ENCODE peak calls at places on chromosomes 12 and 14, in seven cellular contexts. One of them, this sample, is unnamed.

GRCh38 chr12:84484796-84485195 is 427.8 kb downstream of the SLC6A15 start:
- DNase-seq in ELR: no peak
- DNase-seq in activated CD4-positive, alpha-beta T cell treated with anti-CD3 and anti-CD28 coated beads for 4 hours: no peak
- DNase-seq in stimulated activated CD4-positive, alpha-beta T cell treated with anti-CD3 and anti-CD28 coated beads, Interleukin-1b, Interleukin-23, amount 100 ng/mL, for 4 hours: no peak
- DNase-seq in HFFc6: no peak
- DNase-seq in nucleus accumbens: no peak
- DNase-seq in fibroblast of the aortic adventitia: no peak
- DNase-seq in this sample: no peak

GRCh38 chr12:102344691-102345090 is 135.7 kb downstream of the IGF1 start:
- DNase-seq in stimulated activated CD4-positive, alpha-beta T cell treated with anti-CD3 and anti-CD28 coated beads, Interleukin-1b, Interleukin-23, amount 100 ng/mL, for 4 hours: no peak
- DNase-seq in HFFc6: no peak
- DNase-seq in fibroblast of the aortic adventitia: no peak
- DNase-seq in activated CD4-positive, alpha-beta T cell treated with anti-CD3 and anti-CD28 coated beads for 4 hours: no peak
- DNase-seq in ELR: no peak
- DNase-seq in nucleus accumbens: no peak
- DNase-seq in this sample: no peak

GRCh38 chr14:38723954-38724353 is 379.1 kb downstream of the SEC23A start:
- DNase-seq in activated CD4-positive, alpha-beta T cell treated with anti-CD3 and anti-CD28 coated beads for 4 hours: no peak
- DNase-seq in stimulated activated CD4-positive, alpha-beta T cell treated with anti-CD3 and anti-CD28 coated beads, Interleukin-1b, Interleukin-23, amount 100 ng/mL, for 4 hours: no peak
- DNase-seq in nucleus accumbens: no peak
- DNase-seq in HFFc6: no peak
- DNase-seq in ELR: no peak
- DNase-seq in fibroblast of the aortic adventitia: no peak
- DNase-seq in this sample: no peak

GRCh38 chr12:34402899-34403705 is 380.8 kb downstream of the ALG10 start:
- DNase-seq in HFFc6: no peak
- DNase-seq in activated CD4-positive, alpha-beta T cell treated with anti-CD3 and anti-CD28 coated beads for 4 hours: peak
- DNase-seq in ELR: no peak
- DNase-seq in fibroblast of the aortic adventitia: no peak
- DNase-seq in nucleus accumbens: no peak
- DNase-seq in stimulated activated CD4-positive, alpha-beta T cell treated with anti-CD3 and anti-CD28 coated beads, Interleukin-1b, Interleukin-23, amount 100 ng/mL, for 4 hours: no peak
- DNase-seq in this sample: no peak

GRCh38 chr14:59360923-59361794 is 104.0 kb downstream of the GPR135 start:
- DNase-seq in activated CD4-positive, alpha-beta T cell treated with anti-CD3 and anti-CD28 coated beads for 4 hours: no peak
- DNase-seq in nucleus accumbens: no peak
- DNase-seq in stimulated activated CD4-positive, alpha-beta T cell treated with anti-CD3 and anti-CD28 coated beads, Interleukin-1b, Interleukin-23, amount 100 ng/mL, for 4 hours: no peak
- DNase-seq in ELR: peak
- DNase-seq in HFFc6: peak
- DNase-seq in fibroblast of the aortic adventitia: peak
- DNase-seq in this sample: no peak

GRCh38 chr12:38204831-38205230 is 111.7 kb upstream of the ALG10B start:
- DNase-seq in ELR: no peak
- DNase-seq in nucleus accumbens: no peak
- DNase-seq in fibroblast of the aortic adventitia: no peak
- DNase-seq in stimulated activated CD4-positive, alpha-beta T cell treated with anti-CD3 and anti-CD28 coated beads, Interleukin-1b, Interleukin-23, amount 100 ng/mL, for 4 hours: no peak
- DNase-seq in activated CD4-positive, alpha-beta T cell treated with anti-CD3 and anti-CD28 coated beads for 4 hours: no peak
- DNase-seq in HFFc6: no peak
- DNase-seq in this sample: no peak

GRCh38 chr14:105271224-105271890 is 23.0 kb downstream of the BTBD6 start:
- DNase-seq in activated CD4-positive, alpha-beta T cell treated with anti-CD3 and anti-CD28 coated beads for 4 hours: no peak
- DNase-seq in stimulated activated CD4-positive, alpha-beta T cell treated with anti-CD3 and anti-CD28 coated beads, Interleukin-1b, Interleukin-23, amount 100 ng/mL, for 4 hours: no peak
- DNase-seq in fibroblast of the aortic adventitia: no peak
- DNase-seq in HFFc6: no peak
- DNase-seq in nucleus accumbens: no peak
- DNase-seq in ELR: no peak
- DNase-seq in this sample: no peak

GRCh38 chr12:104669057-104669770 is 212.5 kb downstream of the CHST11 start:
- DNase-seq in stimulated activated CD4-positive, alpha-beta T cell treated with anti-CD3 and anti-CD28 coated beads, Interleukin-1b, Interleukin-23, amount 100 ng/mL, for 4 hours: no peak
- DNase-seq in HFFc6: no peak
- DNase-seq in ELR: no peak
- DNase-seq in fibroblast of the aortic adventitia: no peak
- DNase-seq in activated CD4-positive, alpha-beta T cell treated with anti-CD3 and anti-CD28 coated beads for 4 hours: no peak
- DNase-seq in nucleus accumbens: peak
- DNase-seq in this sample: no peak

GRCh38 chr12:7093486-7093885 is 1.2 kb upstream of the C1R start:
- DNase-seq in HFFc6: no peak
- DNase-seq in stimulated activated CD4-positive, alpha-beta T cell treated with anti-CD3 and anti-CD28 coated beads, Interleukin-1b, Interleukin-23, amount 100 ng/mL, for 4 hours: no peak
- DNase-seq in fibroblast of the aortic adventitia: no peak
- DNase-seq in nucleus accumbens: no peak
- DNase-seq in activated CD4-positive, alpha-beta T cell treated with anti-CD3 and anti-CD28 coated beads for 4 hours: no peak
- DNase-seq in ELR: no peak
- DNase-seq in this sample: no peak

GRCh38 chr12:111907740-111908139 is 65.7 kb downstream of the MAPKAPK5 start:
- DNase-seq in ELR: no peak
- DNase-seq in stimulated activated CD4-positive, alpha-beta T cell treated with anti-CD3 and anti-CD28 coated beads, Interleukin-1b, Interleukin-23, amount 100 ng/mL, for 4 hours: no peak
- DNase-seq in fibroblast of the aortic adventitia: no peak
- DNase-seq in HFFc6: no peak
- DNase-seq in nucleus accumbens: no peak
- DNase-seq in activated CD4-positive, alpha-beta T cell treated with anti-CD3 and anti-CD28 coated beads for 4 hours: no peak
- DNase-seq in this sample: no peak

GRCh38 chr12:49292729-49293055 is 2.3 kb upstream of the PRPH start:
- DNase-seq in ELR: no peak
- DNase-seq in fibroblast of the aortic adventitia: no peak
- DNase-seq in HFFc6: no peak
- DNase-seq in activated CD4-positive, alpha-beta T cell treated with anti-CD3 and anti-CD28 coated beads for 4 hours: no peak
- DNase-seq in stimulated activated CD4-positive, alpha-beta T cell treated with anti-CD3 and anti-CD28 coated beads, Interleukin-1b, Interleukin-23, amount 100 ng/mL, for 4 hours: no peak
- DNase-seq in nucleus accumbens: no peak
- DNase-seq in this sample: no peak

GRCh38 chr12:62601765-62602444 is 135.3 kb downstream of the MON2 start:
- DNase-seq in nucleus accumbens: no peak
- DNase-seq in ELR: peak
- DNase-seq in stimulated activated CD4-positive, alpha-beta T cell treated with anti-CD3 and anti-CD28 coated beads, Interleukin-1b, Interleukin-23, amount 100 ng/mL, for 4 hours: no peak
- DNase-seq in fibroblast of the aortic adventitia: no peak
- DNase-seq in activated CD4-positive, alpha-beta T cell treated with anti-CD3 and anti-CD28 coated beads for 4 hours: no peak
- DNase-seq in HFFc6: no peak
- DNase-seq in this sample: no peak

GRCh38 chr14:84566109-84566508 is 963.8 kb upstream of the FLRT2 start:
- DNase-seq in fibroblast of the aortic adventitia: no peak
- DNase-seq in activated CD4-positive, alpha-beta T cell treated with anti-CD3 and anti-CD28 coated beads for 4 hours: no peak
- DNase-seq in HFFc6: no peak
- DNase-seq in ELR: no peak
- DNase-seq in nucleus accumbens: no peak
- DNase-seq in stimulated activated CD4-positive, alpha-beta T cell treated with anti-CD3 and anti-CD28 coated beads, Interleukin-1b, Interleukin-23, amount 100 ng/mL, for 4 hours: no peak
- DNase-seq in this sample: no peak

GRCh38 chr14:38107216-38107631 is 100.5 kb upstream of the SSTR1 start:
- DNase-seq in stimulated activated CD4-positive, alpha-beta T cell treated with anti-CD3 and anti-CD28 coated beads, Interleukin-1b, Interleukin-23, amount 100 ng/mL, for 4 hours: no peak
- DNase-seq in nucleus accumbens: no peak
- DNase-seq in ELR: peak
- DNase-seq in activated CD4-positive, alpha-beta T cell treated with anti-CD3 and anti-CD28 coated beads for 4 hours: no peak
- DNase-seq in fibroblast of the aortic adventitia: no peak
- DNase-seq in HFFc6: no peak
- DNase-seq in this sample: no peak

GRCh38 chr12:52643233-52644077 is 8.6 kb downstream of the KRT2 start:
- DNase-seq in ELR: no peak
- DNase-seq in nucleus accumbens: no peak
- DNase-seq in stimulated activated CD4-positive, alpha-beta T cell treated with anti-CD3 and anti-CD28 coated beads, Interleukin-1b, Interleukin-23, amount 100 ng/mL, for 4 hours: no peak
- DNase-seq in activated CD4-positive, alpha-beta T cell treated with anti-CD3 and anti-CD28 coated beads for 4 hours: no peak
- DNase-seq in HFFc6: no peak
- DNase-seq in fibroblast of the aortic adventitia: no peak
- DNase-seq in this sample: no peak

GRCh38 chr14:74400919-74401503 is 25.0 kb downstream of the SYNDIG1L start:
- DNase-seq in nucleus accumbens: no peak
- DNase-seq in activated CD4-positive, alpha-beta T cell treated with anti-CD3 and anti-CD28 coated beads for 4 hours: no peak
- DNase-seq in stimulated activated CD4-positive, alpha-beta T cell treated with anti-CD3 and anti-CD28 coated beads, Interleukin-1b, Interleukin-23, amount 100 ng/mL, for 4 hours: no peak
- DNase-seq in fibroblast of the aortic adventitia: no peak
- DNase-seq in HFFc6: no peak
- DNase-seq in ELR: no peak
- DNase-seq in this sample: no peak

GRCh38 chr12:25251749-25252148 is 1.0 kb upstream of the KRAS start:
- DNase-seq in fibroblast of the aortic adventitia: no peak
- DNase-seq in nucleus accumbens: no peak
- DNase-seq in HFFc6: no peak
- DNase-seq in stimulated activated CD4-positive, alpha-beta T cell treated with anti-CD3 and anti-CD28 coated beads, Interleukin-1b, Interleukin-23, amount 100 ng/mL, for 4 hours: no peak
- DNase-seq in ELR: no peak
- DNase-seq in activated CD4-positive, alpha-beta T cell treated with anti-CD3 and anti-CD28 coated beads for 4 hours: no peak
- DNase-seq in this sample: no peak

GRCh38 chr12:96063046-96063445 is 27.7 kb upstream of the LTA4H start:
- DNase-seq in ELR: peak
- DNase-seq in activated CD4-positive, alpha-beta T cell treated with anti-CD3 and anti-CD28 coated beads for 4 hours: peak
- DNase-seq in stimulated activated CD4-positive, alpha-beta T cell treated with anti-CD3 and anti-CD28 coated beads, Interleukin-1b, Interleukin-23, amount 100 ng/mL, for 4 hours: no peak
- DNase-seq in HFFc6: no peak
- DNase-seq in fibroblast of the aortic adventitia: peak
- DNase-seq in nucleus accumbens: no peak
- DNase-seq in this sample: no peak

GRCh38 chr14:24273422-24273998 is 2.1 kb upstream of the RABGGTA start:
- DNase-seq in stimulated activated CD4-positive, alpha-beta T cell treated with anti-CD3 and anti-CD28 coated beads, Interleukin-1b, Interleukin-23, amount 100 ng/mL, for 4 hours: no peak
- DNase-seq in ELR: no peak
- DNase-seq in fibroblast of the aortic adventitia: no peak
- DNase-seq in activated CD4-positive, alpha-beta T cell treated with anti-CD3 and anti-CD28 coated beads for 4 hours: no peak
- DNase-seq in HFFc6: no peak
- DNase-seq in nucleus accumbens: no peak
- DNase-seq in this sample: no peak

GRCh38 chr12:67663121-67663520 is 14.6 kb downstream of the DYRK2 start:
- DNase-seq in activated CD4-positive, alpha-beta T cell treated with anti-CD3 and anti-CD28 coated beads for 4 hours: no peak
- DNase-seq in HFFc6: peak
- DNase-seq in fibroblast of the aortic adventitia: peak
- DNase-seq in ELR: peak
- DNase-seq in nucleus accumbens: no peak
- DNase-seq in stimulated activated CD4-positive, alpha-beta T cell treated with anti-CD3 and anti-CD28 coated beads, Interleukin-1b, Interleukin-23, amount 100 ng/mL, for 4 hours: no peak
- DNase-seq in this sample: no peak

GRCh38 chr14:95044463-95045254 is 112.7 kb downstream of the DICER1 start:
- DNase-seq in HFFc6: no peak
- DNase-seq in nucleus accumbens: no peak
- DNase-seq in stimulated activated CD4-positive, alpha-beta T cell treated with anti-CD3 and anti-CD28 coated beads, Interleukin-1b, Interleukin-23, amount 100 ng/mL, for 4 hours: no peak
- DNase-seq in ELR: no peak
- DNase-seq in fibroblast of the aortic adventitia: no peak
- DNase-seq in activated CD4-positive, alpha-beta T cell treated with anti-CD3 and anti-CD28 coated beads for 4 hours: no peak
- DNase-seq in this sample: no peak

GRCh38 chr12:69094606-69095216 is 144.7 kb upstream of the CPSF6 start:
- DNase-seq in ELR: no peak
- DNase-seq in activated CD4-positive, alpha-beta T cell treated with anti-CD3 and anti-CD28 coated beads for 4 hours: no peak
- DNase-seq in nucleus accumbens: no peak
- DNase-seq in fibroblast of the aortic adventitia: no peak
- DNase-seq in HFFc6: no peak
- DNase-seq in stimulated activated CD4-positive, alpha-beta T cell treated with anti-CD3 and anti-CD28 coated beads, Interleukin-1b, Interleukin-23, amount 100 ng/mL, for 4 hours: no peak
- DNase-seq in this sample: no peak

GRCh38 chr14:74942608-74943007 is 12.8 kb downstream of the PGF start:
- DNase-seq in ELR: no peak
- DNase-seq in activated CD4-positive, alpha-beta T cell treated with anti-CD3 and anti-CD28 coated beads for 4 hours: no peak
- DNase-seq in HFFc6: no peak
- DNase-seq in nucleus accumbens: no peak
- DNase-seq in stimulated activated CD4-positive, alpha-beta T cell treated with anti-CD3 and anti-CD28 coated beads, Interleukin-1b, Interleukin-23, amount 100 ng/mL, for 4 hours: no peak
- DNase-seq in fibroblast of the aortic adventitia: no peak
- DNase-seq in this sample: no peak

GRCh38 chr12:8081228-8081920 is 700 bp upstream of the NECAP1 start:
- DNase-seq in fibroblast of the aortic adventitia: peak
- DNase-seq in nucleus accumbens: no peak
- DNase-seq in stimulated activated CD4-positive, alpha-beta T cell treated with anti-CD3 and anti-CD28 coated beads, Interleukin-1b, Interleukin-23, amount 100 ng/mL, for 4 hours: no peak
- DNase-seq in ELR: peak
- DNase-seq in activated CD4-positive, alpha-beta T cell treated with anti-CD3 and anti-CD28 coated beads for 4 hours: peak
- DNase-seq in HFFc6: no peak
- DNase-seq in this sample: no peak

GRCh38 chr12:124073636-124074035 is 100.6 kb downstream of the ZNF664 start:
- DNase-seq in HFFc6: peak
- DNase-seq in nucleus accumbens: no peak
- DNase-seq in activated CD4-positive, alpha-beta T cell treated with anti-CD3 and anti-CD28 coated beads for 4 hours: no peak
- DNase-seq in fibroblast of the aortic adventitia: no peak
- DNase-seq in ELR: peak
- DNase-seq in stimulated activated CD4-positive, alpha-beta T cell treated with anti-CD3 and anti-CD28 coated beads, Interleukin-1b, Interleukin-23, amount 100 ng/mL, for 4 hours: no peak
- DNase-seq in this sample: no peak

GRCh38 chr14:99574099-99574880 is 29.7 kb downstream of the CCDC85C start:
- DNase-seq in fibroblast of the aortic adventitia: peak
- DNase-seq in nucleus accumbens: no peak
- DNase-seq in activated CD4-positive, alpha-beta T cell treated with anti-CD3 and anti-CD28 coated beads for 4 hours: no peak
- DNase-seq in ELR: peak
- DNase-seq in stimulated activated CD4-positive, alpha-beta T cell treated with anti-CD3 and anti-CD28 coated beads, Interleukin-1b, Interleukin-23, amount 100 ng/mL, for 4 hours: no peak
- DNase-seq in HFFc6: peak
- DNase-seq in this sample: no peak

GRCh38 chr12:124565656-124566180 is 1.7 kb downstream of the NCOR2 start:
- DNase-seq in fibroblast of the aortic adventitia: no peak
- DNase-seq in activated CD4-positive, alpha-beta T cell treated with anti-CD3 and anti-CD28 coated beads for 4 hours: no peak
- DNase-seq in ELR: no peak
- DNase-seq in nucleus accumbens: no peak
- DNase-seq in HFFc6: no peak
- DNase-seq in stimulated activated CD4-positive, alpha-beta T cell treated with anti-CD3 and anti-CD28 coated beads, Interleukin-1b, Interleukin-23, amount 100 ng/mL, for 4 hours: no peak
- DNase-seq in this sample: no peak

GRCh38 chr14:20662968-20663731 is 21.2 kb upstream of the RNASE4 start:
- DNase-seq in fibroblast of the aortic adventitia: peak
- DNase-seq in HFFc6: peak
- DNase-seq in ELR: peak
- DNase-seq in activated CD4-positive, alpha-beta T cell treated with anti-CD3 and anti-CD28 coated beads for 4 hours: peak
- DNase-seq in stimulated activated CD4-positive, alpha-beta T cell treated with anti-CD3 and anti-CD28 coated beads, Interleukin-1b, Interleukin-23, amount 100 ng/mL, for 4 hours: peak
- DNase-seq in nucleus accumbens: no peak
- DNase-seq in this sample: peak

This sample was measured in T-cell.